ENCODE peak calls at places on chromosomes 5 and 9, in ten cellular contexts. J is endothelial cell, G is RWPE1, Z is tibial nerve, T is neural crest cell, O is mammary epithelial cell, P is osteoblast, D is choroid plexus epithelial cell, S is GM12864, W is A549. L is an unnamed sample.

GRCh38 chr5:74173260-74173659 is 467.3 kb downstream of the ENC1 start:
- DNase-seq in O (no peak), T (no peak), P (no peak), G (no peak), Z (no peak), W (no peak), D (peak), J (no peak), S (no peak), L (no peak)

GRCh38 chr5:142597546-142598337 is 88.1 kb downstream of the FGF1 start:
- DNase-seq in G (peak), J (no peak), D (peak), P (no peak), O (peak), T (no peak), Z (no peak), S (no peak), W (peak), L (peak)

GRCh38 chr5:76617229-76617628 is 6.0 kb downstream of the F2RL2 start:
- DNase-seq in J (no peak), W (no peak), S (no peak), D (no peak), Z (no peak), G (no peak), T (no peak), O (no peak), P (no peak), L (no peak)

GRCh38 chr9:117595650-117596049 is 108.6 kb upstream of the TLR4 start:
- DNase-seq in W (no peak), T (no peak), J (no peak), S (no peak), Z (no peak), P (no peak), D (no peak), G (no peak), O (no peak), L (no peak)

GRCh38 chr5:16519435-16519834 is 53.8 kb upstream of the ZNF622 start:
- DNase-seq in W (no peak), T (no peak), P (no peak), S (no peak), D (no peak), J (no peak), Z (no peak), O (no peak), G (no peak), L (no peak)

GRCh38 chr9:110260911-110261310 is 4.6 kb upstream of the TXN start:
- DNase-seq in T (no peak), W (no peak), D (no peak), Z (no peak), P (no peak), G (no peak), O (no peak), S (no peak), J (no peak), L (no peak)

GRCh38 chr9:110691002-110691549 is 22.5 kb downstream of the MUSK start:
- DNase-seq in S (no peak), J (no peak), P (no peak), O (no peak), T (no peak), Z (no peak), D (peak), G (no peak), W (no peak), L (no peak)

GRCh38 chr5:126971455-126972019 is 58.8 kb downstream of the MARCHF3 start:
- DNase-seq in J (no peak), Z (no peak), O (no peak), T (no peak), W (no peak), P (no peak), G (no peak), S (no peak), D (no peak), L (no peak)

GRCh38 chr9:128102861-128103588 is 24.5 kb downstream of the PTGES2 start:
- DNase-seq in G (no peak), W (no peak), O (no peak), J (no peak), T (no peak), P (peak), Z (no peak), S (no peak), D (no peak), L (no peak)

GRCh38 chr9:135958485-135958884 is 2.7 kb downstream of the UBAC1 start:
- DNase-seq in D (no peak), W (no peak), P (no peak), Z (no peak), O (no peak), T (no peak), J (no peak), S (no peak), G (no peak), L (no peak)

GRCh38 chr5:7597058-7597457 is 201.1 kb downstream of the ADCY2 start:
- DNase-seq in P (no peak), Z (no peak), T (no peak), S (no peak), J (no peak), W (no peak), G (no peak), D (no peak), O (no peak), L (no peak)

GRCh38 chr5:142874537-142874936 is 104.4 kb downstream of the ARHGAP26 start:
- DNase-seq in P (no peak), T (no peak), S (no peak), J (peak), W (peak), Z (peak), D (peak), G (peak), O (peak), L (no peak)

GRCh38 chr9:75866273-75866871 is 24.1 kb upstream of the PCSK5 start:
- DNase-seq in G (peak), J (peak), D (peak), O (peak), P (peak), Z (peak), S (peak), W (no peak), T (peak), L (peak)

GRCh38 chr9:137797206-137798120 is 80.1 kb upstream of the CACNA1B start:
- DNase-seq in J (no peak), D (no peak), O (no peak), T (no peak), Z (no peak), G (no peak), P (peak), S (no peak), W (no peak), L (no peak)

DNA sequence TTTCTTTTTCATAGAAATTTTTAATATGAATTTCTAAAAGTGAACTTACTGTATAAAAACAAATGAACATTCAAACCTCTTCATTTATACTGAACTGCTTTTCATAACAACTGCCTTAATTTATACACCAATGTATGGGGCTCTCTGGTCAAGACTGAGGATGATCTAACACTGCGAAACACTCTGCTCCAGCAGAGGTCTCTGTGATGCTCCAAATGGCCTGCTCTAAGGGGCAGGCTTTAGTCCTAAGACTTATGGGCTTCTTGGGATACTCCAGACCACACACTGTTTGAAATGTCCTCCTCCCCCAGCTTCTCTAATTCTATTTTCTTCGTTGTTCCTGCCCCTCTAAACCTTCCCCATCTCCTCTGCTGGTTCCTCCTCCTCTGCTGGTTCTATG is 58.5 kb downstream of the LIFR start:
- DNase-seq in J (no peak), D (peak), P (no peak), G (no peak), T (no peak), W (no peak), O (no peak), Z (no peak), S (no peak), L (no peak)
- TF ChIP-seq CTCF in J (no peak), D (peak), P (peak), G (no peak), T (no peak), W (peak), O (no peak), Z (no peak), S (no peak), L (peak)

DNA sequence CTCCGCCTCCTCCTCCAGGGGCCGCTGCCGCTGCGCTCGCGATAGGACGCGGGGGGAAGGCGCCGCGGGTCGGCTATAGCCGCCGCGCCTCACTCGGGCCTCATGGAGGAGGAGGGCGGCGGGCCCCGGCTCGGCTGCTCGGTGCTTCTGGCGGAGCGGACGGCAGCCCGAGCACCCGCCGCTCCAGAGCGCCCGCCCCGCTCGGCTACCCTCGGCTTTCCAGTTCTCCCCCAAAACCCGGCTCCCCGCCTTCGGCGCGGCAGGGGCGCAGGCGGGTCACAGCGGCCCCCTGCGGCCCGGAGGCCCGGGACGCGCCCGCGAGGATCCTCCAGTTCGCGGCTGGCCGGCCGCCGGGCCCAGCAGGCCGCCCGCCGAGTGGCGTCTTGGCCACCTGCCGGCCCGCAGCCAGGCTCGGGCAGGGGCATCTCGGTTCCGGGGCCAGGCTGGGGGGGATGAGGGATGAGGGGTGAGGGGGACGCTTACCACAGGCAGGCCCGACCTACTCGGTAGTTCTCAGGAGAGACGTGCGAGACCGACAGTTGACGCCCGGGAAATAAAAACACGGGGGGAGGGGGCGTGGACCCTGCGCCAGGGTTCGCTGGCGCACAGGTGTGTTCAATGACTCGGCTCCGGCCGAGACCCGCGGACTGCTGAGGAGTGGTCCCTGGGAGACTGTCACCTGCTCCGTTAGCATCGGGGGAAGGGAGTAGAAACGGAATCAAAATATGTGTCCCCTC is at the start of gene PAIP1:
- DNase-seq in D (peak), Z (peak), P (peak), W (peak), J (peak), G (peak), S (peak), T (peak), O (peak), L (peak)
- TF ChIP-seq CTCF in D (peak), Z (peak), P (peak), W (peak), J (no peak), G (peak), S (peak), T (peak), O (peak), L (peak)

DNA sequence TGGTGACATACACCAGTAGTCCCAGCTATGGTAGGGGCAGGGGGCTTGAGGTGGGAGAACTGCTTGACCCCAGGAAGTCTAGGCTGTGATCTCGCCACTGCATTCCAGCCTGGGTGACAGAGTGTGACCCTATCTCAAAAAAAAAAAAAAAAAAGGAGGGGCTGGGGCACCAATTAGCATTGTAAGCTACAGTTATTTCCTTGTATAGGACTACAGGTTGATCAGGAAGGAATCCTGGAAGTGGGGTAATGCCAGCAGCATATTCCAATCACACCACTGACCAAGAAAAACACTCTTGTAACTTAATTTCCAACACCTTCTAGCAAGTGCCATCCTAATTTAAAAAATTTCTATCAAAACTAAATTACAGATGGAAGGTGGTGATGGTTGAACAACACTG is 32.0 kb downstream of the PWWP2A start:
- DNase-seq in J (no peak), D (no peak), P (no peak), W (no peak), Z (no peak), G (no peak), T (no peak), O (no peak), S (no peak), L (no peak)
- TF ChIP-seq CTCF in J (no peak), D (no peak), P (no peak), W (no peak), Z (no peak), G (no peak), T (no peak), O (no peak), S (no peak), L (no peak)

GRCh38 chr5:131406997-131407638 is 143.3 kb downstream of the CDC42SE2 start:
- DNase-seq in G (no peak), O (no peak), W (no peak), Z (no peak), S (no peak), J (no peak), P (no peak), D (no peak), T (no peak), L (no peak)
- TF ChIP-seq CTCF in G (no peak), O (no peak), W (no peak), Z (no peak), S (no peak), J (no peak), P (no peak), D (no peak), T (no peak), L (no peak)

GRCh38 chr9:82467478-82467877 is 478.9 kb downstream of the SPATA31D1 start:
- DNase-seq in W (no peak), G (no peak), S (no peak), J (no peak), P (no peak), D (no peak), O (no peak), Z (no peak), T (no peak), L (no peak)

DNA sequence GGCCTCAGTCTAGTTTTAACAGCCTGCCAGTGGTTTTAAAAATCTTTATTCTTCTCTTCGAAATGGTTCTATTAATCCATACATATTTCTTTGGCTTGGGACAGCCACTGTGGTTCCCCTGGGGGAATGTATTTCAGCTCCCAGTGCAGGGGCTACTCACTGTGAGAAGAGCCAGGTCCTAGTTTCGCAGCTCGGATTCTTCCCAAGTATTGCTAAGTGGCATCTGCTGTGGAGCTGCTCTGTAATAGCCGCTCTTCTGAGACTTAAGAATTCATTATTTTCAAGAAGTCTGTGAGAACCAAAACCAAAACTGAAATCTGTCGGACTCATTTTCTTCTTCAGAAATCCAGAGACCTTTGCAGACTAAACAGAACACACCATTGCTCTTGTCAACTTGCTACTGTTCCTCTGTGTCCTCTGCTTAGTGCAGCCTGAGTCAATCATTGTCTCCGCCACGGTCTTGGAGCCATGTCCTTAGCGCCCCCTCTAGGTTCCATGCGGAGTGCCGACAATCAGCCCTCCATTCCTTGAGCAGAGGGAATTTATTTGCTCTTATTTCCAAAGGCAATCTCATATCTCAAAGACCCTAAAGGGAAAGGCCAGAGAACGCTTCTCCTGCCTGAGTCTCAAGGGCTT is 478.2 kb downstream of the SPATA31D1 start:
- DNase-seq in P (no peak), G (no peak), O (no peak), D (peak), S (no peak), J (peak), Z (no peak), T (peak), W (no peak), L (no peak)
- TF ChIP-seq CTCF in P (peak), G (no peak), O (no peak), D (peak), S (no peak), J (peak), Z (no peak), T (peak), W (no peak), L (peak)

GRCh38 chr5:72137826-72138409 is 30.6 kb downstream of the MAP1B start:
- DNase-seq in P (no peak), O (no peak), Z (no peak), D (no peak), T (no peak), S (no peak), J (no peak), G (peak), W (peak), L (no peak)
- TF ChIP-seq CTCF in P (peak), O (peak), Z (peak), D (peak), T (peak), S (peak), J (peak), G (peak), W (peak), L (no peak)

GRCh38 chr9:94904806-94905205 is 178.3 kb downstream of the AOPEP start:
- DNase-seq in J (no peak), G (no peak), W (no peak), D (no peak), S (no peak), O (no peak), P (no peak), Z (no peak), T (no peak), L (no peak)

GRCh38 chr9:94906181-94906580 is 179.7 kb downstream of the AOPEP start:
- DNase-seq in D (no peak), G (no peak), S (no peak), J (no peak), W (no peak), T (no peak), O (no peak), P (no peak), Z (no peak), L (no peak)

GRCh38 chr9:94903961-94904421 is 177.5 kb downstream of the AOPEP start:
- DNase-seq in D (no peak), G (no peak), P (no peak), T (no peak), O (no peak), S (no peak), W (no peak), J (no peak), Z (no peak), L (no peak)

GRCh38 chr9:94906713-94907112 is 180.2 kb downstream of the AOPEP start:
- DNase-seq in S (no peak), Z (no peak), T (no peak), D (no peak), O (no peak), P (no peak), W (no peak), J (no peak), G (no peak), L (no peak)

GRCh38 chr9:94905606-94906005 is 179.1 kb downstream of the AOPEP start:
- DNase-seq in P (no peak), O (no peak), J (no peak), D (no peak), S (no peak), T (no peak), G (no peak), Z (no peak), W (no peak), L (no peak)
- TF ChIP-seq CTCF in P (no peak), O (no peak), J (no peak), D (no peak), S (no peak), T (no peak), G (no peak), Z (no peak), W (no peak), L (no peak)

DNA sequence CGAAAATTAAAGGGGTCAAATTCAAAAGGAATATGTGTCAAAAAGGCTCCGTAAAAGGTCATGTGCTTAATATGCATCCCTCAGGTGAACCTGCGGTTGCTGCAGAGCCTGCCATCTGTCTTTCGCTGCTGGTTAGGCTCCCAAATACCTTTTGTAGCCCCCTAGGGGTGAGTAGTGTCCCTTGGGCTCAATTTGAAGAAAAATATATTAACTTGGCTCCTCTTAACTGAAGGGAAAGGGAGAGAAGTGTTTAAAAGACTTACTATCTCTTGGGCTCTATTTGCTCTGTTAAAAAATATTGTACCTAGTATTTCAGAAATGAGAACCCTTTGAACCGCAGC is 176.5 kb upstream of the ADAMTSL1 start:
- DNase-seq in D (peak), Z (no peak), S (no peak), P (no peak), O (no peak), W (peak), G (peak), J (no peak), T (no peak), L (no peak)
- TF ChIP-seq CTCF in D (peak), Z (no peak), S (no peak), P (peak), O (peak), W (no peak), G (no peak), J (no peak), T (peak), L (peak)

GRCh38 chr5:96663608-96664007 is 1.4 kb downstream of the CAST start:
- DNase-seq in J (no peak), G (peak), T (no peak), O (no peak), D (no peak), P (no peak), Z (no peak), S (no peak), W (no peak), L (no peak)

GRCh38 chr5:96661841-96662724 is at the start of gene CAST:
- DNase-seq in T (peak), O (peak), W (peak), P (peak), G (peak), D (peak), S (peak), J (peak), Z (peak), L (peak)

GRCh38 chr5:96664669-96665068 is 2.5 kb downstream of the CAST start:
- DNase-seq in Z (no peak), O (no peak), W (no peak), J (no peak), G (no peak), S (no peak), D (no peak), P (no peak), T (no peak), L (no peak)

GRCh38 chr5:96661101-96661840 is 905 bp upstream of the CAST start:
- DNase-seq in S (no peak), D (peak), T (peak), O (peak), Z (no peak), G (peak), J (no peak), P (peak), W (peak), L (no peak)

GRCh38 chr5:96662725-96663513 is 743 bp downstream of the CAST start:
- DNase-seq in T (peak), J (peak), O (peak), S (no peak), Z (peak), G (peak), W (peak), P (peak), D (peak), L (peak)
- TF ChIP-seq CTCF in T (no peak), J (no peak), O (no peak), S (peak), Z (no peak), G (no peak), W (no peak), P (no peak), D (no peak), L (no peak)